ENCODE peak calls at places on chromosome 21, in five cellular contexts. One of them, this sample, is unnamed.

GRCh38 chr21:17071093-17071492 is 441.8 kb upstream of the CXADR start:
- DNase-seq in HCT116: no peak
- DNase-seq in AG04450: no peak
- DNase-seq in stomach: no peak
- DNase-seq in CD4-positive, alpha-beta T cell: no peak
- DNase-seq in this sample: no peak

GRCh38 chr21:43277481-43278351 is 108.9 kb downstream of the CRYAA start:
- DNase-seq in stomach: no peak
- DNase-seq in HCT116: no peak
- DNase-seq in AG04450: no peak
- DNase-seq in CD4-positive, alpha-beta T cell: no peak
- DNase-seq in this sample: no peak

GRCh38 chr21:34830386-34831140 is 161.8 kb downstream of the CLIC6 start:
- DNase-seq in CD4-positive, alpha-beta T cell: no peak
- DNase-seq in HCT116: no peak
- DNase-seq in AG04450: no peak
- DNase-seq in stomach: no peak
- DNase-seq in this sample: no peak

GRCh38 chr21:32189688-32190483 is 89.0 kb downstream of the MIS18A start:
- DNase-seq in HCT116: no peak
- DNase-seq in stomach: no peak
- DNase-seq in CD4-positive, alpha-beta T cell: no peak
- DNase-seq in AG04450: no peak
- DNase-seq in this sample: no peak

GRCh38 chr21:38505654-38506523 is 7.6 kb upstream of the ERG start:
- DNase-seq in stomach: no peak
- DNase-seq in HCT116: peak
- DNase-seq in AG04450: peak
- DNase-seq in CD4-positive, alpha-beta T cell: no peak
- DNase-seq in this sample: no peak

GRCh38 chr21:32181415-32181814 is 97.4 kb downstream of the MIS18A start:
- DNase-seq in CD4-positive, alpha-beta T cell: no peak
- DNase-seq in HCT116: no peak
- DNase-seq in AG04450: no peak
- DNase-seq in stomach: no peak
- DNase-seq in this sample: no peak

GRCh38 chr21:42063206-42063577 is 7.9 kb upstream of the UMODL1 start:
- DNase-seq in stomach: peak
- DNase-seq in HCT116: no peak
- DNase-seq in AG04450: no peak
- DNase-seq in CD4-positive, alpha-beta T cell: peak
- DNase-seq in this sample: no peak

GRCh38 chr21:41435728-41436127 is 9.7 kb downstream of the MX1 start:
- DNase-seq in stomach: no peak
- DNase-seq in CD4-positive, alpha-beta T cell: no peak
- DNase-seq in HCT116: no peak
- DNase-seq in AG04450: no peak
- DNase-seq in this sample: no peak

GRCh38 chr21:34639250-34639649 is 24.3 kb upstream of the RCAN1 start:
- DNase-seq in AG04450: no peak
- DNase-seq in CD4-positive, alpha-beta T cell: no peak
- DNase-seq in HCT116: no peak
- DNase-seq in stomach: no peak
- DNase-seq in this sample: no peak

GRCh38 chr21:28221984-28222383 is 770.7 kb downstream of the LTN1 start:
- DNase-seq in AG04450: no peak
- DNase-seq in HCT116: no peak
- DNase-seq in stomach: no peak
- DNase-seq in CD4-positive, alpha-beta T cell: no peak
- DNase-seq in this sample: no peak

GRCh38 chr21:30305136-30305535 is 15.0 kb downstream of the KRTAP26-1 start:
- DNase-seq in CD4-positive, alpha-beta T cell: no peak
- DNase-seq in HCT116: no peak
- DNase-seq in stomach: no peak
- DNase-seq in AG04450: no peak
- DNase-seq in this sample: no peak

GRCh38 chr21:26070822-26071425 is 99.6 kb downstream of the APP start:
- DNase-seq in stomach: no peak
- DNase-seq in CD4-positive, alpha-beta T cell: peak
- DNase-seq in AG04450: no peak
- DNase-seq in HCT116: no peak
- DNase-seq in this sample: no peak

GRCh38 chr21:34836103-34836932 is 167.5 kb downstream of the CLIC6 start:
- DNase-seq in HCT116: peak
- DNase-seq in AG04450: peak
- DNase-seq in CD4-positive, alpha-beta T cell: no peak
- DNase-seq in stomach: peak
- DNase-seq in this sample: no peak

GRCh38 chr21:17440955-17441354 is 71.9 kb upstream of the CXADR start:
- DNase-seq in HCT116: no peak
- DNase-seq in stomach: no peak
- DNase-seq in CD4-positive, alpha-beta T cell: no peak
- DNase-seq in AG04450: no peak
- DNase-seq in this sample: no peak

GRCh38 chr21:26003428-26003827 is 167.1 kb downstream of the APP start:
- DNase-seq in stomach: no peak
- DNase-seq in HCT116: no peak
- DNase-seq in CD4-positive, alpha-beta T cell: no peak
- DNase-seq in AG04450: no peak
- DNase-seq in this sample: no peak

GRCh38 chr21:42307106-42307505 is 8.1 kb downstream of the TFF3 start:
- DNase-seq in CD4-positive, alpha-beta T cell: no peak
- DNase-seq in HCT116: no peak
- DNase-seq in AG04450: no peak
- DNase-seq in stomach: peak
- DNase-seq in this sample: no peak

GRCh38 chr21:32103361-32103760 is 175.5 kb downstream of the MIS18A start:
- DNase-seq in HCT116: no peak
- DNase-seq in CD4-positive, alpha-beta T cell: no peak
- DNase-seq in stomach: no peak
- DNase-seq in AG04450: no peak
- DNase-seq in this sample: no peak

GRCh38 chr21:35932232-35932911 is 128.0 kb downstream of the SETD4 start:
- DNase-seq in CD4-positive, alpha-beta T cell: no peak
- DNase-seq in stomach: no peak
- DNase-seq in AG04450: peak
- DNase-seq in HCT116: peak
- DNase-seq in this sample: no peak

DNA sequence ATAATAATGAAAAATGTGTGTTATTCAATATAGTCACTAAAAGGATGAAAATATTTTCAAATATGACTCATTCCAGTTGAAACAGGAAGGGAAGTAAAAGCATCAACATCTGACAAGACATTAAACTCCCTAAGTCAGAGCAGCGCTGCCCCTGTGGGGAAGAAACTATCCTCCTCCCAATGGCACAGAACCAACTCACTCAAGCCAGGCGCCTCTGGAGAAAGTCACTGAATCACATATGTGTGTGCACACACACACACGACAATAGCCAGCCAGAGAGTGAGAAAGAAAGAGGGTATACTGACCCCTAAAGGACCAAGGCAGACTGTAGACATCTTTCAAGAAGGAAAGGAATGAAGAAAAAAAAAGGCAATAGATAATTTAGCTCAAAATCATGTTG is 126.9 kb downstream of the SETD4 start:
- DNase-seq in CD4-positive, alpha-beta T cell: no peak
- DNase-seq in AG04450: no peak
- DNase-seq in stomach: no peak
- DNase-seq in HCT116: peak
- DNase-seq in this sample: no peak
- H3K27ac ChIP-seq in CD4-positive, alpha-beta T cell: no peak
- H3K27ac ChIP-seq in AG04450: peak
- H3K27ac ChIP-seq in stomach: peak
- H3K27ac ChIP-seq in HCT116: peak
- H3K27ac ChIP-seq in this sample: no peak

GRCh38 chr21:45540601-45540970 is 1.7 kb downstream of the SLC19A1 start:
- DNase-seq in stomach: peak
- DNase-seq in HCT116: no peak
- DNase-seq in AG04450: no peak
- DNase-seq in CD4-positive, alpha-beta T cell: no peak
- DNase-seq in this sample: no peak
- H3K27ac ChIP-seq in stomach: no peak
- H3K27ac ChIP-seq in HCT116: peak
- H3K27ac ChIP-seq in AG04450: no peak
- H3K27ac ChIP-seq in CD4-positive, alpha-beta T cell: no peak
- H3K27ac ChIP-seq in this sample: no peak

GRCh38 chr21:33433425-33434114 is 30.4 kb downstream of the IFNGR2 start:
- DNase-seq in HCT116: no peak
- DNase-seq in CD4-positive, alpha-beta T cell: no peak
- DNase-seq in stomach: no peak
- DNase-seq in AG04450: no peak
- DNase-seq in this sample: no peak
- H3K27ac ChIP-seq in HCT116: no peak
- H3K27ac ChIP-seq in CD4-positive, alpha-beta T cell: peak
- H3K27ac ChIP-seq in stomach: peak
- H3K27ac ChIP-seq in AG04450: peak
- H3K27ac ChIP-seq in this sample: peak

DNA sequence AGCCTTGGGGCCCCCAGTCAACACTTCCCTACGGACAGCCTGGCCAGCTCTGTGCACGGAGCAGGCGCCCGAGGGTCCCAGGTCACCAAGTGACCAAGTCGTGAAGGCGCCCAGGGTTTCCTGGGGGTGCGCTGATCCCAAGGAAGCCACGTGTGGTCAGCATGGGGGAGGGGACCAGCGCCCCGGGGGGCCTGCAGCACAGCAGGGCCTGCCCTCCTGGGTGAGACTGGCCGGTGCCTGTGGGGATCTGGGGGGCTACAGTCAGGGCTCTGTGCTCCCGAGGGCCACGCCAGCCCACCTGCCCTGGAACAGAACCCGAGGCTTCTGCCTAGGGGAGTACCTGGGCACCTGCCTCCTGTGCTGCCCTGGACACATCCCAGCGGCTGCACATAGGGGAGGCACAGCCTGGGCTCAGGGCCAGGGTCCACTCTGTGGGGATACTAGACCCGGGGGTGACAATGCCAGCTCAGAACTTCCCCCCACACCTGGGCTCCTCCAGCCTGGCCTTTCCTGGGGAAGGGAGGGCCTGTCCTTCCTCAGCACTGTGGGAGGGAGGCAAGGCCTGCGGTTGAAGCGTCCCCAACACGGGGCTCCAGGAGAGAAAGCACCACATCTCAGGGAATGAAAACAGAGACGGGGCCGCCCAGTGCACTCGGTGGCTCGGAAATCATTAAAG is 6.2 kb upstream of the POFUT2 start:
- DNase-seq in AG04450: no peak
- DNase-seq in HCT116: no peak
- DNase-seq in stomach: peak
- DNase-seq in CD4-positive, alpha-beta T cell: no peak
- DNase-seq in this sample: no peak
- H3K27ac ChIP-seq in AG04450: peak
- H3K27ac ChIP-seq in HCT116: no peak
- H3K27ac ChIP-seq in stomach: peak
- H3K27ac ChIP-seq in CD4-positive, alpha-beta T cell: no peak
- H3K27ac ChIP-seq in this sample: peak

DNA sequence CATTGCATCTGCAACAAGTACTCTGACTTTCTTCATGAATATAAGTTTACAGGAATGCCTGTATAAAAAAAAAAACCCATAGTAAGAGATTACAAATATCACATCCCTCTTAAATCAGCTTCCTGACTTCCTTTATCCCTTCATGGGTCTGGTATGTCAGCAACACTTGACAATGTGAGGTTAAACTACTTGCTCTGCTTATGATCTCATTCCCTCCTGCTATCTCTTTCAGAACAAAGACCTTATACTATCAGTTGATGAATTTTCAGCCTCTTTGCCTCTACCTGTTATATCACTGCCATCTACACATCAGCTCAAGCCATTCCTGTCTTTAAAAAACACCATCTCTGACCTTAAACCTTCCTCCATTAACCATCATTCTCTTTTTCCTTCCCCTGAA is 130.9 kb upstream of the SAMSN1 start:
- DNase-seq in HCT116: no peak
- DNase-seq in CD4-positive, alpha-beta T cell: no peak
- DNase-seq in AG04450: no peak
- DNase-seq in stomach: no peak
- DNase-seq in this sample: no peak
- H3K27ac ChIP-seq in HCT116: no peak
- H3K27ac ChIP-seq in CD4-positive, alpha-beta T cell: peak
- H3K27ac ChIP-seq in AG04450: no peak
- H3K27ac ChIP-seq in stomach: peak
- H3K27ac ChIP-seq in this sample: no peak

DNA sequence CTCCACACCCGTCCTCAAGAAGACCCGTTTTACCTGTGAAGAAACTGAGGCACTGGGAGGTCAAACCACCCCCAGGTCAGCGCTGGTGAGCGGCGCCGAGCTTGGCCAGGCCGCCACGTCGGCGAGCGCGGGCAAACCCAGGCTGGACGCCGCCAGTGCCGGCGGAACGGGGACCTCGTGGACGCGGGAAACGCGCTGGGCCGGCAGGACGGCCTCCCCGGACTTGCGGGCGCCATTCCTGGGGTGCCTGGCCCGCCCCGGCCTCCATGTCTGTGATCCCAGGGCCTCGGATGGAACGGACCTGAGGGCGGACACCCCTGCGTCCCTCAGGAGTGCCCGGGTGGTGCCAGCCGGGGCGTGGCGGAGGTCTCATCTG is 762 bp upstream of the SUMO3 start:
- DNase-seq in stomach: no peak
- DNase-seq in HCT116: no peak
- DNase-seq in AG04450: no peak
- DNase-seq in CD4-positive, alpha-beta T cell: no peak
- DNase-seq in this sample: no peak
- H3K27ac ChIP-seq in stomach: peak
- H3K27ac ChIP-seq in HCT116: no peak
- H3K27ac ChIP-seq in AG04450: no peak
- H3K27ac ChIP-seq in CD4-positive, alpha-beta T cell: peak
- H3K27ac ChIP-seq in this sample: peak

GRCh38 chr21:29299046-29299905 is 554 bp downstream of the BACH1 start:
- DNase-seq in HCT116: no peak
- DNase-seq in AG04450: no peak
- DNase-seq in stomach: peak
- DNase-seq in CD4-positive, alpha-beta T cell: peak
- DNase-seq in this sample: no peak

GRCh38 chr21:29296452-29296851 is 2.3 kb upstream of the BACH1 start:
- DNase-seq in CD4-positive, alpha-beta T cell: no peak
- DNase-seq in HCT116: no peak
- DNase-seq in AG04450: no peak
- DNase-seq in stomach: no peak
- DNase-seq in this sample: no peak

GRCh38 chr21:29299906-29300546 is 1.3 kb downstream of the BACH1 start:
- DNase-seq in CD4-positive, alpha-beta T cell: peak
- DNase-seq in AG04450: peak
- DNase-seq in stomach: peak
- DNase-seq in HCT116: peak
- DNase-seq in this sample: no peak

GRCh38 chr21:29298348-29299045 is at the start of gene BACH1:
- DNase-seq in HCT116: peak
- DNase-seq in AG04450: peak
- DNase-seq in CD4-positive, alpha-beta T cell: peak
- DNase-seq in stomach: peak
- DNase-seq in this sample: peak

GRCh38 chr21:29297483-29298347 is 1.0 kb upstream of the BACH1 start:
- DNase-seq in stomach: no peak
- DNase-seq in AG04450: no peak
- DNase-seq in CD4-positive, alpha-beta T cell: no peak
- DNase-seq in HCT116: no peak
- DNase-seq in this sample: no peak
- H3K27ac ChIP-seq in stomach: peak
- H3K27ac ChIP-seq in AG04450: no peak
- H3K27ac ChIP-seq in CD4-positive, alpha-beta T cell: no peak
- H3K27ac ChIP-seq in HCT116: no peak
- H3K27ac ChIP-seq in this sample: peak

This sample was measured in caudate nucleus.